ENCODE peak calls at places on chromosomes 13 and 19, in six cellular contexts. B, V, E, L, W and M are unnamed samples.

GRCh38 chr19:18441804-18442788 is 4.2 kb upstream of the ISYNA1 start:
- DNase-seq in E (no peak), V (no peak), B (no peak), W (no peak), L (no peak), M (no peak)

GRCh38 chr13:29521336-29521735 is 74.2 kb downstream of the SLC7A1 start:
- DNase-seq in B (no peak), W (no peak), V (no peak), L (no peak), E (no peak), M (no peak)

GRCh38 chr19:38134538-38135149 is 89.4 kb downstream of the DPF1 start:
- DNase-seq in E (peak; percentile 4), W (no peak), L (peak; percentile 83), V (peak; percentile 58), B (no peak), M (no peak)

GRCh38 chr19:2164020-2164988 is 571 bp downstream of the DOT1L start:
- DNase-seq in L (no peak), V (peak; percentile 44), W (no peak), B (no peak), E (no peak), M (no peak)

GRCh38 chr19:43581467-43581866 is 5.9 kb downstream of the PINLYP start:
- DNase-seq in B (no peak), V (no peak), E (no peak), L (no peak), W (no peak), M (no peak)

GRCh38 chr19:34430738-34431625 is 2.8 kb downstream of the UBA2 start:
- DNase-seq in V (peak; percentile 76), E (no peak), L (peak; percentile 58), B (no peak), W (no peak), M (no peak)

GRCh38 chr13:23467048-23467931 is 33.8 kb upstream of the SACS start:
- DNase-seq in E (no peak), L (peak; percentile 57), V (peak; percentile 39), W (no peak), B (no peak), M (no peak)

GRCh38 chr19:34578751-34579150 is 97.2 kb downstream of the WTIP start:
- DNase-seq in B (no peak), V (no peak), L (no peak), E (no peak), W (no peak), M (no peak)

GRCh38 chr19:9850235-9850959 is 15.3 kb downstream of the PIN1 start:
- DNase-seq in W (no peak), V (no peak), L (no peak), B (no peak), E (no peak), M (no peak)

GRCh38 chr13:45879666-45880065 is 28.1 kb upstream of the SIAH3 start:
- DNase-seq in W (no peak), E (no peak), V (no peak), B (no peak), L (peak; percentile 86), M (no peak)

GRCh38 chr13:93233997-93234416 is 7.4 kb downstream of the GPC6 start:
- DNase-seq in W (no peak), B (no peak), V (no peak), L (peak; percentile 81), E (no peak), M (no peak)

GRCh38 chr13:60411464-60411863 is 14.4 kb downstream of the TDRD3 start:
- DNase-seq in L (no peak), V (no peak), W (no peak), E (no peak), B (no peak), M (no peak)

GRCh38 chr19:5530701-5531100 is 37.1 kb downstream of the TINCR start:
- DNase-seq in L (no peak), V (no peak), W (no peak), E (no peak), B (no peak), M (no peak)

GRCh38 chr13:44298314-44298713 is 75.3 kb upstream of the SERP2 start:
- DNase-seq in E (no peak), V (no peak), W (no peak), L (no peak), B (no peak), M (no peak)

GRCh38 chr19:18414504-18415176 is 4.6 kb upstream of the SSBP4 start:
- DNase-seq in W (no peak), B (peak; percentile 56), E (no peak), V (no peak), L (no peak), M (no peak)

GRCh38 chr13:60590775-60591174 is 193.8 kb downstream of the TDRD3 start:
- DNase-seq in V (peak; percentile 27), B (no peak), E (no peak), W (no peak), L (no peak), M (no peak)

GRCh38 chr13:87981416-87981815 is 310.2 kb downstream of the SLITRK5 start:
- DNase-seq in B (no peak), L (no peak), E (no peak), V (no peak), W (no peak), M (no peak)

GRCh38 chr19:8988204-8988603 is 22.0 kb downstream of the MUC16 start:
- DNase-seq in B (no peak), V (no peak), E (no peak), L (peak; percentile 67), W (no peak), M (no peak)

GRCh38 chr13:24505256-24505655 is 7.3 kb downstream of the PARP4 start:
- DNase-seq in V (no peak), L (no peak), W (no peak), E (no peak), B (no peak), M (no peak)

GRCh38 chr19:37519890-37520289 is 13.2 kb downstream of the ZNF793 start:
- DNase-seq in L (no peak), B (no peak), V (no peak), W (no peak), E (no peak), M (no peak)